ENCODE peak calls at places on chromosomes 3 and 15, in five cellular contexts. M is NT2/D1, S is HEK293T, Z is HepG2, K is H1. Q is an unnamed sample.

GRCh38 chr3:18725668-18726407 is 300.7 kb upstream of the SATB1 start:
- DNase-seq in M (no peak), Z (no peak), K (no peak), S (no peak), Q (no peak)

GRCh38 chr15:99197861-99198260 is 51.5 kb downstream of the TTC23 start:
- DNase-seq in S (no peak), M (no peak), K (no peak), Z (no peak), Q (no peak)

GRCh38 chr15:63811942-63812341 is 21.8 kb downstream of the HERC1 start:
- DNase-seq in M (no peak), K (no peak), S (no peak), Z (no peak), Q (no peak)

GRCh38 chr3:161222662-161223061 is 1.6 kb downstream of the NMD3 start:
- DNase-seq in Z (no peak), S (no peak), M (no peak), K (no peak), Q (no peak)

GRCh38 chr15:27679203-27679602 is 419.9 kb downstream of the OCA2 start:
- DNase-seq in M (no peak), S (no peak), K (no peak), Z (no peak), Q (no peak)

GRCh38 chr3:2268779-2269178 is 170.1 kb downstream of the CNTN4 start:
- DNase-seq in K (no peak), S (no peak), Z (no peak), M (peak), Q (no peak)

GRCh38 chr15:48433226-48433886 is 102.1 kb downstream of the DUT start:
- DNase-seq in M (no peak), S (no peak), Z (no peak), K (no peak), Q (peak)

GRCh38 chr15:90530250-90531051 is 728 bp downstream of the CRTC3 start:
- DNase-seq in K (peak), S (peak), M (no peak), Z (no peak), Q (no peak)

GRCh38 chr15:36109943-36110658 is 469.3 kb upstream of the CDIN1 start:
- DNase-seq in Z (no peak), M (no peak), K (no peak), S (no peak), Q (no peak)

GRCh38 chr3:46905661-46906451 is 28.3 kb downstream of the PTH1R start:
- DNase-seq in M (no peak), K (no peak), Z (no peak), S (no peak), Q (no peak)

GRCh38 chr3:171446801-171447578 is 13.2 kb downstream of the TNIK start:
- DNase-seq in K (no peak), S (peak), Z (no peak), M (no peak), Q (no peak)

GRCh38 chr3:107739227-107739626 is 216.5 kb downstream of the BBX start:
- DNase-seq in S (no peak), M (no peak), Z (no peak), K (no peak), Q (no peak)

GRCh38 chr15:65363306-65363705 is 14.5 kb downstream of the IGDCC3 start:
- DNase-seq in S (no peak), M (no peak), Z (no peak), K (no peak), Q (no peak)

GRCh38 chr15:79310985-79311900 is at the start of gene TMED3:
- DNase-seq in S (peak), Z (peak), M (peak), K (peak), Q (peak)

GRCh38 chr3:50347187-50347813 is 1.8 kb upstream of the ZMYND10 start:
- DNase-seq in S (peak), K (no peak), Z (peak), M (no peak), Q (no peak)

GRCh38 chr3:71146673-71147072 is 436.9 kb downstream of the FOXP1 start:
- DNase-seq in M (no peak), S (no peak), Z (no peak), K (no peak), Q (no peak)

GRCh38 chr3:71491141-71491752 is 92.3 kb downstream of the FOXP1 start:
- DNase-seq in K (no peak), M (no peak), S (no peak), Z (no peak), Q (no peak)

GRCh38 chr15:51343466-51343865 is 2.0 kb downstream of the GLDN start:
- DNase-seq in S (no peak), K (no peak), Z (no peak), M (no peak), Q (no peak)

GRCh38 chr15:60764408-60764963 is 285.5 kb upstream of the ICE2 start:
- DNase-seq in K (no peak), M (no peak), S (no peak), Z (no peak), Q (no peak)

GRCh38 chr3:126152931-126153694 is 27.3 kb downstream of the ALDH1L1 start:
- DNase-seq in K (peak), Z (no peak), S (no peak), M (no peak), Q (no peak)

GRCh38 chr15:67501177-67501835 is 19.6 kb upstream of the C15orf61 start:
- DNase-seq in S (no peak), Z (peak), M (peak), K (no peak), Q (no peak)

GRCh38 chr3:128076783-128077624 is 24.8 kb downstream of the SEC61A1 start:
- DNase-seq in K (no peak), M (no peak), S (no peak), Z (no peak), Q (no peak)

GRCh38 chr3:160758929-160759577 is 3.0 kb downstream of the PPM1L start:
- DNase-seq in M (no peak), S (no peak), Z (no peak), K (no peak), Q (no peak)

GRCh38 chr15:96678386-96678785 is 347.9 kb downstream of the NR2F2 start:
- DNase-seq in M (no peak), Z (no peak), K (no peak), S (no peak), Q (no peak)

GRCh38 chr15:43212951-43213350 is 7.9 kb downstream of the EPB42 start:
- DNase-seq in Z (no peak), M (no peak), S (no peak), K (no peak), Q (no peak)

GRCh38 chr3:72722930-72723726 is 125.1 kb downstream of the SHQ1 start:
- DNase-seq in M (no peak), Z (no peak), K (peak), S (no peak), Q (peak)

GRCh38 chr3:69116897-69117296 is 5.5 kb downstream of the LMOD3 start:
- DNase-seq in K (no peak), Z (no peak), S (no peak), M (no peak), Q (no peak)

GRCh38 chr3:129317876-129318275 is 39.2 kb downstream of the HMCES start:
- DNase-seq in M (no peak), Z (no peak), K (no peak), S (no peak), Q (no peak)

GRCh38 chr3:38578551-38578950 is 70.9 kb downstream of the SCN5A start:
- DNase-seq in K (peak), M (no peak), S (no peak), Z (no peak), Q (no peak)

GRCh38 chr3:194220776-194221735 is 85.1 kb downstream of the HES1 start:
- DNase-seq in K (no peak), Z (no peak), S (no peak), M (no peak), Q (no peak)

GRCh38 chr3:11555823-11556222 is 87.9 kb downstream of the VGLL4 start:
- DNase-seq in Z (no peak), S (no peak), M (no peak), K (no peak), Q (no peak)

GRCh38 chr3:163735394-163735793 is 1342.9 kb downstream of the SI start:
- DNase-seq in M (no peak), K (no peak), S (no peak), Z (no peak), Q (no peak)

GRCh38 chr3:122609798-122610559 is 32.5 kb downstream of the PARP15 start:
- DNase-seq in K (no peak), M (no peak), Z (no peak), S (no peak), Q (peak)

DNA sequence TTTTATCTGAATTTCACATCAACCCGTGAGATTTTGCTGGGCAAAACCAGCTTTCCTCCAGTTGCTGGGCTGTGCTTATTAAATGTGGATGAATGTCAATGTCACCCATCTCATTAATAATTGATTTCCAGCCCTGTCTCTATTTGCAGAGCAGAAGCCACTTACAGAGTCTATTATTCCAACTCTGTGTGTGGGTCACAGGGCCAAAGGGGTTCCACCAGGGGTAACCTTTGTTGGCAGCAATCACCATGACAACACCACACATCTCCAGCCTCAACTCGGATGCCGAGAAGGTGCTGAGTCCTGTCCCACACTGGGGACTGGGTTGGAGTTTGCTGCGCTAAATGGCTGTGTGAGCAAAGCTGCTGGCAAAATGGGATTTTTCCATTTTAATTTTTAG is 51.1 kb upstream of the WNT5A start:
- DNase-seq in K (no peak), S (no peak), Z (no peak), M (no peak), Q (no peak)
- TF ChIP-seq SUZ12 in K (no peak), S (no peak), Z (no peak), M (no peak), Q (no peak)

DNA sequence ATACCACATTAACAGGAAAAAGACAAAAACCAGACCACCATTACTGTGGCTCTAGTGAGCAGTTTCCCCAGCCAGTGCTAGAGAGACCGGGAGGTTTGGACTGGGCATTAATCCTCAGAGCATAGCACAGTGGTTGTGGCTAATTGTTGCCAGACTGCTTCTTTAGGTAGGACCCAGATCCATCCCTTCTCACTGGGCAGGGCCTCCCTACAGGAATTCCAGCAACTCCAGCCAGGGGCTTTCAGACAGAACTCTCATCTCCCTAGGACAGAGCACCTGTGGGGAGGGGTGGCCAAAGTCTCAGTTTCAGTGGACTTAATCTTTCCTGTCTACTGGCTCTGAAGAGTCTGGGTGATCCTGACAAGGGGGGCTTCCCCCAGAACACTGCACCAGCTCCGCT is 759.6 kb downstream of the SQOR start:
- DNase-seq in S (no peak), K (no peak), Z (no peak), M (no peak), Q (no peak)
- TF ChIP-seq SUZ12 in S (no peak), K (no peak), Z (no peak), M (no peak), Q (no peak)

DNA sequence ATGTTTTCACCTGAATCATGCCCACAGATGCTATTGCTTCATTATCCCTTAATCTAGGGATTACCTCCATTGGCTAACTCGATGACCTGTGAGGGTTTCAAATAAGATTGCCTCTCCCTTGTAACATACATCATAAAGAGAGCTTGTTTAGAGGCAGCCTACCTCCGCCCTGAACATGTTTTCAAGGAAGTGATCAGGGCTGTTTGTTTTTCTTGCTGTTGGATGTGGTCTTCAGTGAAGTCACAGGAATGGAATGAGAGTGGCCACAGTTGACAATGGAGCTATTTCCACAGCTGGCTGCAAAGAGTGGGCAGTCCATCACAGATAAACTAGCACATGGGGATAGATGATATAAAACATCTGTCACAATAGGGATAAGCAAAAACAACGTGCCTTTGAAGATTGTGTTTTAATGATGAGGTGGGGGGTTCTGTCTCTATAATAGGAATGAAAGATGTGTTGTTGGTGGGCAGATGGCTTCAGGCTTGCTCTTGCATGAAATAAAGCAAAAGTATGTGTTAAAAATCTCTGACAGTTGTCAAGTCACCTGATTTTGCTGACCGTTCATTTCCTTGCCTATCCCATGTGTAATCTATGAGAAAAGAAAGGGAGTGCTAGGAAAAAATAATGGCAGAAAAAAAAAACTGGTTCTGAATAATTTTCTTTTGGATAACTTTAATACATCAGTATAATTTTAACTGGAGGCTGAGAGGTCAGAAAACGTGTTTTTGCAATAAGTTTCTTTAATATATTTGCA is 642.3 kb downstream of the RBMS3 start:
- DNase-seq in Z (peak), K (no peak), M (no peak), S (no peak), Q (no peak)
- TF ChIP-seq SUZ12 in Z (no peak), K (no peak), M (no peak), S (no peak), Q (no peak)

GRCh38 chr3:184647405-184647936 is 64.4 kb downstream of the MAGEF1 start:
- DNase-seq in S (no peak), M (no peak), Z (no peak), K (no peak), Q (no peak)

GRCh38 chr3:184651945-184652344 is 59.9 kb downstream of the MAGEF1 start:
- DNase-seq in Z (no peak), S (no peak), K (no peak), M (no peak), Q (no peak)

GRCh38 chr3:184652465-184652864 is 59.4 kb downstream of the MAGEF1 start:
- DNase-seq in S (no peak), M (no peak), K (no peak), Z (no peak), Q (no peak)

GRCh38 chr3:184645304-184645703 is 66.6 kb downstream of the MAGEF1 start:
- DNase-seq in K (no peak), S (no peak), M (no peak), Z (peak), Q (no peak)

GRCh38 chr3:184648726-184649125 is 63.1 kb downstream of the MAGEF1 start:
- DNase-seq in M (no peak), K (no peak), Z (no peak), S (no peak), Q (no peak)
- TF ChIP-seq SUZ12 in M (no peak), K (no peak), Z (no peak), S (no peak), Q (no peak)

Q was measured in GM12878.